ENCODE peak calls at places on chromosome 1, in six cellular contexts. One of them, this sample, is unnamed.
A peak's percentile ranks its signal among the peaks of the same experiment; 100 is the strongest.

GRCh38 chr1:10969267-10969970 is 43.0 kb upstream of the TARDBP start:
- DNase-seq in mammary epithelial cell: no peak
- DNase-seq in uterus: no peak
- DNase-seq in breast epithelium: no peak
- DNase-seq in GM12865: no peak
- DNase-seq in naive thymus-derived CD4-positive, alpha-beta T cell: no peak
- DNase-seq in this sample: no peak

GRCh38 chr1:193221641-193222040 is 35.2 kb upstream of the B3GALT2 start:
- DNase-seq in uterus: no peak
- DNase-seq in naive thymus-derived CD4-positive, alpha-beta T cell: no peak
- DNase-seq in mammary epithelial cell: peak; percentile 23
- DNase-seq in GM12865: no peak
- DNase-seq in breast epithelium: no peak
- DNase-seq in this sample: no peak

GRCh38 chr1:1490633-1491230 is 19.2 kb downstream of the ATAD3B start:
- DNase-seq in GM12865: no peak
- DNase-seq in mammary epithelial cell: no peak
- DNase-seq in breast epithelium: no peak
- DNase-seq in uterus: no peak
- DNase-seq in naive thymus-derived CD4-positive, alpha-beta T cell: no peak
- DNase-seq in this sample: no peak

GRCh38 chr1:18539171-18539570 is 58.4 kb downstream of the KLHDC7A start:
- DNase-seq in mammary epithelial cell: no peak
- DNase-seq in uterus: no peak
- DNase-seq in naive thymus-derived CD4-positive, alpha-beta T cell: no peak
- DNase-seq in breast epithelium: no peak
- DNase-seq in GM12865: no peak
- DNase-seq in this sample: peak; percentile 28

GRCh38 chr1:208510192-208510952 is 266.2 kb upstream of the PLXNA2 start:
- DNase-seq in breast epithelium: peak; percentile 20
- DNase-seq in uterus: no peak
- DNase-seq in naive thymus-derived CD4-positive, alpha-beta T cell: no peak
- DNase-seq in mammary epithelial cell: peak; percentile 80
- DNase-seq in GM12865: no peak
- DNase-seq in this sample: no peak

GRCh38 chr1:113860891-113861290 is 10.6 kb downstream of the PTPN22 start:
- DNase-seq in GM12865: no peak
- DNase-seq in breast epithelium: no peak
- DNase-seq in mammary epithelial cell: peak; percentile 38
- DNase-seq in naive thymus-derived CD4-positive, alpha-beta T cell: no peak
- DNase-seq in uterus: no peak
- DNase-seq in this sample: no peak

GRCh38 chr1:4395158-4395557 is 259.3 kb upstream of the AJAP1 start:
- DNase-seq in naive thymus-derived CD4-positive, alpha-beta T cell: no peak
- DNase-seq in uterus: no peak
- DNase-seq in mammary epithelial cell: no peak
- DNase-seq in GM12865: no peak
- DNase-seq in breast epithelium: no peak
- DNase-seq in this sample: no peak

GRCh38 chr1:242086093-242086492 is 87.2 kb upstream of the MAP1LC3C start:
- DNase-seq in mammary epithelial cell: no peak
- DNase-seq in breast epithelium: no peak
- DNase-seq in naive thymus-derived CD4-positive, alpha-beta T cell: no peak
- DNase-seq in uterus: no peak
- DNase-seq in GM12865: no peak
- DNase-seq in this sample: no peak

GRCh38 chr1:55246331-55246730 is 31.2 kb upstream of the USP24 start:
- DNase-seq in GM12865: no peak
- DNase-seq in naive thymus-derived CD4-positive, alpha-beta T cell: no peak
- DNase-seq in mammary epithelial cell: no peak
- DNase-seq in breast epithelium: no peak
- DNase-seq in uterus: no peak
- DNase-seq in this sample: no peak

GRCh38 chr1:21251773-21252471 is 38.3 kb downstream of the ECE1 start:
- DNase-seq in naive thymus-derived CD4-positive, alpha-beta T cell: no peak
- DNase-seq in GM12865: no peak
- DNase-seq in uterus: peak; percentile 75
- DNase-seq in breast epithelium: peak; percentile 57
- DNase-seq in mammary epithelial cell: peak; percentile 96
- DNase-seq in this sample: peak; percentile 77

GRCh38 chr1:21165632-21166031 is 11.1 kb downstream of the EIF4G3 start:
- DNase-seq in breast epithelium: no peak
- DNase-seq in GM12865: no peak
- DNase-seq in uterus: no peak
- DNase-seq in mammary epithelial cell: no peak
- DNase-seq in naive thymus-derived CD4-positive, alpha-beta T cell: no peak
- DNase-seq in this sample: no peak

GRCh38 chr1:48471103-48471502 is 901 bp downstream of the SPATA6 start:
- DNase-seq in naive thymus-derived CD4-positive, alpha-beta T cell: no peak
- DNase-seq in breast epithelium: no peak
- DNase-seq in uterus: peak; percentile 47
- DNase-seq in mammary epithelial cell: peak; percentile 3
- DNase-seq in GM12865: no peak
- DNase-seq in this sample: no peak
- H3K4me3 ChIP-seq in naive thymus-derived CD4-positive, alpha-beta T cell: peak overlapping the region; percentile 82
- H3K4me3 ChIP-seq in breast epithelium: peak overlapping the region; percentile 83
- H3K4me3 ChIP-seq in uterus: peak overlapping the region; percentile 76
- H3K4me3 ChIP-seq in mammary epithelial cell: peak overlapping the region; percentile 95
- H3K4me3 ChIP-seq in GM12865: no peak overlapping the region
- H3K4me3 ChIP-seq in this sample: peak overlapping the region; percentile 45

GRCh38 chr1:44485229-44485932 is 80.3 kb downstream of the RNF220 start:
- DNase-seq in GM12865: no peak
- DNase-seq in breast epithelium: no peak
- DNase-seq in uterus: peak; percentile 74
- DNase-seq in naive thymus-derived CD4-positive, alpha-beta T cell: no peak
- DNase-seq in mammary epithelial cell: peak; percentile 69
- DNase-seq in this sample: no peak
- H3K4me3 ChIP-seq in GM12865: no peak overlapping the region
- H3K4me3 ChIP-seq in breast epithelium: no peak overlapping the region
- H3K4me3 ChIP-seq in uterus: no peak overlapping the region
- H3K4me3 ChIP-seq in naive thymus-derived CD4-positive, alpha-beta T cell: no peak overlapping the region
- H3K4me3 ChIP-seq in mammary epithelial cell: no peak overlapping the region
- H3K4me3 ChIP-seq in this sample: peak overlapping the region; percentile 12

GRCh38 chr1:184661801-184662200 is 92.9 kb downstream of the EDEM3 start:
- DNase-seq in GM12865: no peak
- DNase-seq in mammary epithelial cell: no peak
- DNase-seq in uterus: no peak
- DNase-seq in breast epithelium: no peak
- DNase-seq in naive thymus-derived CD4-positive, alpha-beta T cell: no peak
- DNase-seq in this sample: no peak

GRCh38 chr1:184660462-184661191 is 94.0 kb downstream of the EDEM3 start:
- DNase-seq in naive thymus-derived CD4-positive, alpha-beta T cell: no peak
- DNase-seq in uterus: no peak
- DNase-seq in mammary epithelial cell: no peak
- DNase-seq in breast epithelium: no peak
- DNase-seq in GM12865: no peak
- DNase-seq in this sample: no peak

GRCh38 chr1:184665329-184665728 is 89.3 kb downstream of the EDEM3 start:
- DNase-seq in uterus: no peak
- DNase-seq in naive thymus-derived CD4-positive, alpha-beta T cell: no peak
- DNase-seq in GM12865: no peak
- DNase-seq in mammary epithelial cell: no peak
- DNase-seq in breast epithelium: no peak
- DNase-seq in this sample: no peak

GRCh38 chr1:184664661-184665060 is 90.0 kb downstream of the EDEM3 start:
- DNase-seq in mammary epithelial cell: no peak
- DNase-seq in uterus: no peak
- DNase-seq in naive thymus-derived CD4-positive, alpha-beta T cell: no peak
- DNase-seq in GM12865: no peak
- DNase-seq in breast epithelium: no peak
- DNase-seq in this sample: no peak

DNA sequence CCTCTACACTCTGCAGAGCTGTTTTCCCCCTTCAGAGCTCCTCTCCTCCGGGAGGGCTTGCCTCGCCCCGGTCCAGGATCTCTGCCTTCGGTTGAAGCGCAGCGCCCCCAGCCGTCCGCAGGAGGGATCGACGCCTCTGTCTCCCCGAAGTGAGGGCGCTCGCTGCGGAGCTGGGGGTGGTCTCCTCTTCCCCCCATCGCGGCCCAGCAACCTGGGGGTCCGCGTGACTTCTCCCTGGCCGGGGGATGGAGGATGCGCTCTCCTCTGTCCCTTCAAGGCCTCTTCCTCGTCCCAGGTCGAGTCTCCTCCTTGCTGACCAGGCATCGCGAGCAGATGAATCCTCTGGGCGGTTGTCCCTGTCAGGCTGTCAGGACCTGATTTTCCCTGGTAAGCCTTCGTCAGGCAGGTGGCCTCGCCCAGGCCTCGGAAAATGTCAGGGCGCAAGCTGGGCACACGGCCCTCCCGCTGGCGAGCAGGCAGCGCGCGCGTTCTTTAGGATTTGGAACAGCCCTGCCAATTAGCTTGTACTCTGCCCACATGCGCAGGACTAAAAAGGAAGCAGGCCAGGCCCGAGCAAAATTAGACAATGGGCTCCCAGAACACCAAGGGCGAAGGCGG is 90.5 kb downstream of the EDEM3 start:
- DNase-seq in GM12865: peak; percentile 80
- DNase-seq in breast epithelium: peak; percentile 63
- DNase-seq in uterus: peak; percentile 84
- DNase-seq in mammary epithelial cell: peak; percentile 43
- DNase-seq in naive thymus-derived CD4-positive, alpha-beta T cell: no peak
- DNase-seq in this sample: peak; percentile 82
- H3K4me3 ChIP-seq in GM12865: no peak overlapping the region
- H3K4me3 ChIP-seq in breast epithelium: peak overlapping the region; percentile 45
- H3K4me3 ChIP-seq in uterus: peak overlapping the region; percentile 22
- H3K4me3 ChIP-seq in mammary epithelial cell: peak overlapping the region; percentile 40
- H3K4me3 ChIP-seq in naive thymus-derived CD4-positive, alpha-beta T cell: no peak overlapping the region
- H3K4me3 ChIP-seq in this sample: peak overlapping the region; percentile 55

GRCh38 chr1:152460529-152460899 is 46.5 kb upstream of the CRNN start:
- DNase-seq in naive thymus-derived CD4-positive, alpha-beta T cell: no peak
- DNase-seq in mammary epithelial cell: no peak
- DNase-seq in GM12865: no peak
- DNase-seq in breast epithelium: no peak
- DNase-seq in uterus: no peak
- DNase-seq in this sample: no peak
- H3K4me3 ChIP-seq in naive thymus-derived CD4-positive, alpha-beta T cell: no peak overlapping the region
- H3K4me3 ChIP-seq in mammary epithelial cell: no peak overlapping the region
- H3K4me3 ChIP-seq in GM12865: peak overlapping the region; percentile 27
- H3K4me3 ChIP-seq in breast epithelium: no peak overlapping the region
- H3K4me3 ChIP-seq in uterus: no peak overlapping the region
- H3K4me3 ChIP-seq in this sample: peak overlapping the region; percentile 16

GRCh38 chr1:32701421-32701911 is 1.1 kb downstream of the SYNC start:
- DNase-seq in GM12865: no peak
- DNase-seq in mammary epithelial cell: no peak
- DNase-seq in uterus: no peak
- DNase-seq in naive thymus-derived CD4-positive, alpha-beta T cell: no peak
- DNase-seq in breast epithelium: no peak
- DNase-seq in this sample: no peak

GRCh38 chr1:32705516-32705915 is 2.9 kb upstream of the SYNC start:
- DNase-seq in naive thymus-derived CD4-positive, alpha-beta T cell: no peak
- DNase-seq in GM12865: no peak
- DNase-seq in mammary epithelial cell: no peak
- DNase-seq in breast epithelium: no peak
- DNase-seq in uterus: no peak
- DNase-seq in this sample: no peak

GRCh38 chr1:32701951-32702598 is 495 bp downstream of the SYNC start:
- DNase-seq in GM12865: no peak
- DNase-seq in breast epithelium: no peak
- DNase-seq in mammary epithelial cell: no peak
- DNase-seq in naive thymus-derived CD4-positive, alpha-beta T cell: no peak
- DNase-seq in uterus: peak; percentile 39
- DNase-seq in this sample: peak; percentile 72

GRCh38 chr1:32703479-32704291 is 1.1 kb upstream of the SYNC start:
- DNase-seq in mammary epithelial cell: peak; percentile 59
- DNase-seq in GM12865: no peak
- DNase-seq in naive thymus-derived CD4-positive, alpha-beta T cell: no peak
- DNase-seq in breast epithelium: peak; percentile 47
- DNase-seq in uterus: peak; percentile 51
- DNase-seq in this sample: peak; percentile 91

DNA sequence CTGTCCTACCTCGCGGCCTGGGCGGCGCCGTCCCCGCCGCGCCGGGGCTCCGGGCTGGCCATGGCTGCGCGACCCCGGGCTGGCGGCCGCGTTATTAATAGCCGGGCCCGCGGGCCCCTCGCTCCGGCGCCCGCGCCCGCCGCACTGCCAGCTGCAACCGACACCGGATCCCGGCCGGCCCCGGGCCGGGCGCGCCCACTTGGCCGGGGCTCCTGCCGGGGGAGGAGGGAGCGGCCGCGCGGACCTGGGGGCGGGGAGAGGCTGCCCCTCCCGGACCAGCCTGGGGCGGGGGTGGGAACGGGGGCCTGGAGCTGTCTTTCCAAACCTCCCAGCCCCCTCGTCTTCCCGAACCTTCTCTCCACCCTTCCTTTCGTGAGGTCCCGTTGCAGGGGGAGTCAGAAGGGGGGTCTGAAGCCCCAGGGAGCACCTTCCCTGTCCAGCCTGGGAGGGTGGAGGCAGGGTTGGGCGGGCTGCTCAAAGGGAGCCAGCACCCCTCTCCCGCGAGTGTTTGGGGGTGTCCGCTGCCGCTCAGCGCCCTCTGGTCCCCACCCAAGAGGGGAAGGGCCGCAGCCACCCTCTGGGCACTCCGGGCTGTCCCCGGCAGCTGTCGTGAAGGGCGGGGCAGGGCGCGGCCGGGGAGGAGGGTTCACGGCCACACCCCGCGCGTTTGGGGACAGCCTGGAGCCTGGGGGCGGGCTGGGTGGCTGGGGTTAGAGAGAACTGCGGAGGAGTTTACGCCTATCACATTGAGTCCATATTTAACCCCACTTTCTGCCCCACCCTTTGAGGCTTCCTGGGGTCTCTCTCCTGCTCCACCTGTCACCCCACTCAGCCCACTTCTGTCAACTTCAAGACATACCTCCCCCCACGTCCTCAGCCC is at the start of gene SYNC:
- DNase-seq in breast epithelium: no peak
- DNase-seq in GM12865: no peak
- DNase-seq in mammary epithelial cell: no peak
- DNase-seq in naive thymus-derived CD4-positive, alpha-beta T cell: no peak
- DNase-seq in uterus: peak; percentile 56
- DNase-seq in this sample: peak; percentile 85
- H3K4me3 ChIP-seq in breast epithelium: peak within 1 kb of the TSS; percentile 76
- H3K4me3 ChIP-seq in GM12865: peak within 1 kb of the TSS; percentile 35
- H3K4me3 ChIP-seq in mammary epithelial cell: peak within 1 kb of the TSS; percentile 68
- H3K4me3 ChIP-seq in naive thymus-derived CD4-positive, alpha-beta T cell: no peak within 1 kb of the TSS
- H3K4me3 ChIP-seq in uterus: peak within 1 kb of the TSS; percentile 49
- H3K4me3 ChIP-seq in this sample: peak within 1 kb of the TSS; percentile 93

DNA sequence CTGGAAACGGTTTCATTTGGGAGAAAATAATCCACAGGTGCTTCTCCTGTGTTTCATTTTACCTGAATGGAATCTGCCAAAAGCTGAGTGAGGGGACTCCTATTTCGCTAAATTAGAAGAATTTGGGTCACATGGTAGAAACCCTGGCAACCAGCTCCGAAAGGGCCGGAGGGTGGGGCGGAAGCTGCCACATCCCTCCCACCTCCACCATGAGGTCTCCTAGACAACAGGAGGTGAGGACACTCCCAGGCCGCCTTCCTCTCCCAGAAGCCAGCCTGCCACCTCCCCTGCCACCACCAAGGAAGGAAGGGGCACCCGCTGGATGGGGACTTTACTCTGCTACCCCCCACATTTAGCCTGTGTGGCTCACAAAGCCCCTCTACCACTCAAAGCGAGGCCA is 199.9 kb upstream of the ZC3H12A start:
- DNase-seq in mammary epithelial cell: no peak
- DNase-seq in naive thymus-derived CD4-positive, alpha-beta T cell: no peak
- DNase-seq in uterus: no peak
- DNase-seq in GM12865: no peak
- DNase-seq in breast epithelium: no peak
- DNase-seq in this sample: no peak
- H3K4me3 ChIP-seq in mammary epithelial cell: no peak overlapping the region
- H3K4me3 ChIP-seq in naive thymus-derived CD4-positive, alpha-beta T cell: no peak overlapping the region
- H3K4me3 ChIP-seq in uterus: no peak overlapping the region
- H3K4me3 ChIP-seq in GM12865: no peak overlapping the region
- H3K4me3 ChIP-seq in breast epithelium: no peak overlapping the region
- H3K4me3 ChIP-seq in this sample: no peak overlapping the region